ENCODE peak calls at places on chromosomes 16 and 17, in five cellular contexts. I is neuronal stem cell, Z is mesenchymal stem cell, Y is H1, P is trophoblast cell. K is an unnamed sample. For H3K9me3, the result is how much of the 10 kb centered on the place peaks cover.

GRCh38 chr17:42287305-42288077 is 807 bp upstream of the STAT5A start:
- DNase-seq in I (no peak), Z (no peak), Y (no peak), P (no peak), K (peak)

GRCh38 chr16:89430436-89431157 is 59.8 kb downstream of the ANKRD11 start:
- DNase-seq in I (no peak), Z (no peak), Y (no peak), P (no peak), K (no peak)

GRCh38 chr17:35082073-35082657 is 18.7 kb upstream of the RFFL start:
- DNase-seq in I (no peak), Z (peak), Y (no peak), P (peak), K (no peak)

GRCh38 chr17:35056013-35056412 is 7.5 kb downstream of the RFFL start:
- DNase-seq in I (no peak), Z (no peak), Y (no peak), P (no peak), K (peak)

GRCh38 chr16:31477220-31478216 is 5.4 kb upstream of the SLC5A2 start:
- DNase-seq in I (no peak), Z (no peak), Y (peak), P (peak), K (peak)

GRCh38 chr17:58232707-58233156 is 5.7 kb upstream of the LPO start:
- DNase-seq in I (no peak), Z (peak), Y (no peak), P (peak), K (peak)

GRCh38 chr16:88398874-88399178 is 16.1 kb downstream of the ZNF469 start:
- DNase-seq in I (no peak), Z (peak), Y (no peak), P (no peak), K (no peak)

GRCh38 chr16:79099701-79100100 is 500.8 kb downstream of the MAF start:
- DNase-seq in I (no peak), Z (no peak), Y (no peak), P (no peak), K (no peak)

GRCh38 chr17:59827721-59828477 is 64.8 kb downstream of the TUBD1 start:
- DNase-seq in I (no peak), Z (peak), Y (no peak), P (no peak), K (no peak)

GRCh38 chr17:47099451-47099986 is 89.6 kb downstream of the CDC27 start:
- DNase-seq in I (no peak), Z (no peak), Y (no peak), P (peak), K (no peak)

GRCh38 chr17:68047153-68047846 is 11.8 kb downstream of the KPNA2 start:
- DNase-seq in I (no peak), Z (no peak), Y (no peak), P (no peak), K (no peak)

GRCh38 chr17:83052241-83052564 is 27.2 kb upstream of the METRNL start:
- DNase-seq in I (no peak), Z (no peak), Y (no peak), P (no peak), K (no peak)

GRCh38 chr17:83053021-83053778 is 26.2 kb upstream of the METRNL start:
- DNase-seq in I (no peak), Z (peak), Y (peak), P (no peak), K (peak)

GRCh38 chr17:83053779-83054451 is 25.5 kb upstream of the METRNL start:
- DNase-seq in I (no peak), Z (no peak), Y (peak), P (peak), K (no peak)

GRCh38 chr17:83051423-83052240 is 27.8 kb upstream of the METRNL start:
- DNase-seq in I (peak), Z (peak), Y (peak), P (peak), K (peak)

DNA sequence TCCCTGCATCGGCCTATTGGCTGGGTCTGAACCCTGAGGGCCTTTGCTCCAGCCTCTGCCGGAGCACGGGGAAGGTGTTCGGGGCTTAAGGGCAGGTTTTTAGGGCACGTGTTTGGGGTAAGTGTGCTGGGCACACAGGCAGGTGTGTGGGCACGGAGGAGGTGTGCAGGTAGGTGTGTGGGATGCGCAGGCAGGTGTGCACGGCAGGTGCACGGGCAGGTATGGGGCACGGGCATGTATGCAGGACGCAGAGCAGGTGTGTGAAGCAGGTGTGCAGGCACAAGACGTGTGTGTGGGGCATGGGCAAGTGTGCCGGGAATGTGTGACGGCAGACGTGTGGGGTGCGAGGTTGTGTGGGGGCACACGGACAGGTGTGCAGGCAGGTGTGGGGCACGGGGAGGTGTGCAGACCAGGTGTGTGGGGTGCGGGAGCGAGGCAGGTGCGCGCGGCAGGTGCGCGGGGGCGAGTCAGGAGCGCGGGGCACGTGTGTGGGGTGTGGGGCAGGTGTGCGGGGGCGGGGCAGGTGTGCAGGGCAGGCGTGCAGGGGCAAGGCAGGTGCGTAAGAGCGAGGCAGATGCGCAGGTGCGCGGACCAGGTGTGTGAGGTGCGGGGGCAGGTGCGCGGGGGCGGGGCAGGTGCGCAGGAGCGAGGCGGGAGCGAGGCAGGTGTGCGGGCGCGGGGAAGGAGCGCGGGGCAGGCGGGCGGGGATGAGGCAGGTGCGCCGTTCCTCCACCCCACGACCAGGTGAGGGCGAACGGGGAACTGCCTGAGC is 28.6 kb upstream of the METRNL start:
- DNase-seq in I (no peak), Z (no peak), Y (peak), P (no peak), K (peak)
- H4K91ac ChIP-seq in I (peak), Z (peak), Y (peak), P (peak), K (no peak)

GRCh38 chr17:37481001-37481665 is 8.6 kb upstream of the DUSP14 start:
- DNase-seq in I (no peak), Z (no peak), Y (no peak), P (peak), K (no peak)

GRCh38 chr17:37480427-37480826 is 9.3 kb upstream of the DUSP14 start:
- DNase-seq in I (no peak), Z (no peak), Y (no peak), P (no peak), K (no peak)

GRCh38 chr17:37476431-37477130 is 13.1 kb upstream of the DUSP14 start:
- DNase-seq in I (no peak), Z (peak), Y (no peak), P (peak), K (no peak)

GRCh38 chr17:37478187-37478586 is 11.5 kb upstream of the DUSP14 start:
- DNase-seq in I (no peak), Z (peak), Y (no peak), P (peak), K (no peak)

GRCh38 chr17:37479025-37479424 is 10.7 kb upstream of the DUSP14 start:
- DNase-seq in I (no peak), Z (no peak), Y (no peak), P (no peak), K (no peak)
- H2BK12ac ChIP-seq in I (no peak), Z (no peak), Y (no peak), P (no peak), K (no peak)

GRCh38 chr16:60788631-60789030 is 1247.6 kb downstream of the CDH8 start:
- DNase-seq in I (no peak), Z (no peak), Y (no peak), P (no peak), K (peak)

DNA sequence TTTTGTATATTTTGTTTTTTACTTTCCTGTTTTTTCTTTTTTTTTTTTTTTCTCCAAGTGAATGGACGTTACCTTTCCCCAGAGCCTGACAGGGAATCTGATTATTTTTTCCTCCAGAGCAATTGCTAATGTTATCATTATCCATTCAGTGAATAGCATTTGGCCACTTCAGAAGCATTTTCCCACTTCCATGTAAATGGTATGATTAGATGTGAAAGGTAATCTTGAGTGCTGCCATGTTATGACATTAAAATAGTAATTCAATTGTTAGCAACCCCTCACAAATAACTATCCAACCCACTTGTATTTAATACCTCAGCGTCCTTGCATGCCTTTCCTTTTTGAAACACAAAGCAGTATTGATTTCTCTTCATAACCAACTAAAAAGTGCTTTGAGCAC is 1243.8 kb downstream of the CDH8 start:
- DNase-seq in I (no peak), Z (no peak), Y (no peak), P (no peak), K (no peak)
- H3K9me3 ChIP-seq in I (under half), Z (under half), Y (under half), P (under half), K (under half)

GRCh38 chr17:78376161-78376560 is 2.3 kb upstream of the PGS1 start:
- DNase-seq in I (no peak), Z (no peak), Y (no peak), P (no peak), K (no peak)

GRCh38 chr17:78375401-78376079 is 2.9 kb upstream of the PGS1 start:
- DNase-seq in I (no peak), Z (peak), Y (no peak), P (peak), K (no peak)

GRCh38 chr17:78374189-78374588 is 4.3 kb upstream of the PGS1 start:
- DNase-seq in I (no peak), Z (no peak), Y (no peak), P (peak), K (no peak)

GRCh38 chr17:78372811-78373210 is 5.6 kb upstream of the PGS1 start:
- DNase-seq in I (no peak), Z (no peak), Y (no peak), P (peak), K (no peak)

DNA sequence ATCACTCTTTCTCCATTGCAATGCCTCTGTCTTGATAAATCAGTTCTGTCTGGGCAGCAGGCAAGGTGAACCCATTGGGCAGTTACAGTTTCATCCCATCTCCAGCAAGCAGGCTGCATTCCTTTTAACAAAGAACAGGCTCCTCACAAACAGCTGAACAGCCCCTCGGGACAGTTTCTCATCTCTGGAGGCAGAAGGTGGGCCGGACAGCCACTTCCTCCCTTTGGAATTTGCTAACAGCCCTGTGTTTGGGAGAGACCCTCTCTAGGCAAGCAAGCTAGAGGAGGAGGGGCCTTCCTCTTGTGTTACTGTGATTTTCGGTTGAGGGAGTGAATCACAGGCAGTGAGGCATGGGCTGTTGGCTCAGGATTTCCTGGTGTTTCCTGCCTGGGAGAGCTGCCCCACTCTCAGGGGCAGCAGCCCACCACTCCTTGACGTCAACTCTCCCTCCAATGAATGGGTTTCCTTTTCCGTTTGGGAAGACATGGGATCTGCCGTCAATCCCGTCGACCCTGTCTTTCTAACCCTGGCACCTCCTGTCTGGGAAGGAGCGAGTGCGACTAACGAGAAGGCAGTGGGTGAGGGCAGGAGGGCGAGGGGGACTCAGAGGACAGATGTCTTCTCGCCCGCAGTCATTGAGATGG is 3.7 kb upstream of the PGS1 start:
- DNase-seq in I (peak), Z (peak), Y (peak), P (peak), K (peak)
- H4K91ac ChIP-seq in I (peak), Z (peak), Y (peak), P (peak), K (no peak)

DNA sequence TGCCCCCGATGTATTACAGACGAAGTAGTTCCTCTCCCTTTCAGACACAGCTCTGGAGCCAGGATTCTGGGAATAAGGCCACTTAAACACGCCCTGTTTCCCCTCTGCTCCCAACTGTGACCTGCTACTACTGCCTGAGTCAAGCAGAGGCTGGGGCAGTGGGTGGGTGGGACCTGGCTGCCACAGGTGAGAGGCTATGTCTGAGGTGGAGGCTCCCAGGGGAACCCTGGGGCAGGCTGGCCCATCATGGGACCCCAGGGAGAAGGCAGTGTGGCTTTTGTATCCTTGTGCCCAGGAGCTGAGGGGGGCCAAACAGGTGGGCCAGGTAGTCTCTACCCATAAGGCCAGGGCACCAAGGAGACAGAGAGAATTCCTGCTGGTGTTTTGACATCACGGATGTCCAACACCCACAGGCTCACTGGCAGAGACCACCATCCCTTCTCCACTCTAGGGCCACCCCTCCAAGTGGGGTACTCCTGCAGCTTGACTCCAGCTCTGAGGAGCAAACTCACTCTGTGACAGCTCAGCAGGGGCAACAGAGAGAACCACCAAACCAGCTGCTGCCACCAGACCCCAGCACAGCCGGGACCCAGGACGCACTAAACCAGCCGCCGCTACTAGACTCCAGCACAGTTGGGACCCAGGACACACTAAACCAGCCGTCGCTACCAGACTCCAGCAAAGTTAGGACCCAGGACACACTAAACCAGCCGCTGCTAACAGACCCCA is 105.3 kb upstream of the SMURF2 start:
- DNase-seq in I (no peak), Z (no peak), Y (no peak), P (no peak), K (no peak)
- H2BK12ac ChIP-seq in I (no peak), Z (no peak), Y (no peak), P (peak), K (no peak)

DNA sequence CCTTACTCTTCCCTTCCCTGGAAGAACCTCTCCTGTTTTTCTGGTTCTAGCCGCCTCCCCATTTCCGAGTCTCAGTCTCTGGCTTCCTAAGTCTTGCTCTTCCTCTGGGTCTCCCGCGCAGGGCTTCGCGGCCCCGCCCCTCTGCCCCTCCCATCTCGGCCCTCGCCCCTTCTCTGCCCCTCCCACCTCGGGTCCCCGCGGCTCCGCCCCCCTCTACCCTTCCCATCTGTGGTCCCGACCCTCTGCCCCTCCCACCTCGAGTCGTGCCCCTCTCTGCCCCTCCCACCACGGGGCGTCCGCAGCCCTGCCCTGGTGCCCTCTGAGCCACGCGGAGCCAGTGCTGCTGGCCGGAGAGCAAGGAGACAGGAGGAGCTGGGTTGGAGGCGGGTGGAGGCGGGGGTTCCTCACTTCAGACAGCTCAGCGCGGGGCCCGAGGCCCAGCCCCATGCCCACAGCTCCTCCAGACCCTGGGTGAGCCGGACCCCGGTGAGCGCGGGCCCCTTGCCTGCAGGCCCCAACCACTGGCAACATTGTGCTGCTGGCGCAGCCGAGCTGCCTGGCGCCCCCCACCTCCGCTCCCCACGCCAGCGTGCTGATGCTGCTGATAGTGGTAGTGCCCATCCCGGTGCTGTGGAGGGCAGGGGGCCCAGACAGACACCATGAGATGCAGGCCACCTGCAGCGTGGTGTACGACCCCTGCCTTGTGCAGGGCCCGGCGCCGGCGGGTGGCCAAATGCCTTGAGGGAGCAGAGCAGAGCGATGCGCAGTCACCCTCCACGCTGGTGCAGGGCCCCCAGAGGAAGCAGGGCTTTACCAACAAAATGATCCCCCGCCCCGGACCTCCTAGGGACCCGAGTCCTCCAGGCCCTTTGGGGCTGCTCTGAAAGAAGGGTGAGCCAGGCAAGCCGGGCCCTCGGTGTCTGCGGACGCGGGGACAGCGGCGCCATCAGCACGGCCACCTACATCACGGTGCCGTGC is 2115.3 kb downstream of the TP53TG3F start:
- DNase-seq in I (no peak), Z (no peak), Y (no peak), P (no peak), K (no peak)
- H3K9me3 ChIP-seq in I (half or more), Z (under half), Y (half or more), P (half or more), K (half or more)

GRCh38 chr16:84992700-84993075 is 18.6 kb downstream of the ZDHHC7 start:
- DNase-seq in I (no peak), Z (no peak), Y (no peak), P (no peak), K (no peak)
- H4K91ac ChIP-seq in I (no peak), Z (no peak), Y (no peak), P (no peak), K (no peak)

DNA sequence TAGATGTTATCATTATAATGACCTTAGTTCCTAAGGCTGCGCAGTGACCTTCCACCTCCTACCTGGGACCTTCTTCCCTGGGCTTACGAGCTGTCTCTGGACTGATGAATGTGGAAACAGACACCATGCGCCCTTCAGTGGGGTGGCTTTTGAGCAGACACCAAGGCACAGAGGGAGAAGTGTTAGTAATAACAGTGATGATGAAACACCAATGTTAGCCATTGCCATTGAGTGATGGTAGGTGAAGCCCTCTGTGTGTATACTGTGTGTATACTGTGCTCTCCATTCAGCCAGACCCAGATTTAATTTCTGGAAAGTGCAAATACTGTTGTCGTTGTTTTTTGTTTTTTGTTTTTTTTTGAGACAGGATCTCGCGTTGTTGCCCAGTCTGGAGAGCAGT is 44.5 kb downstream of the CLEC16A start:
- DNase-seq in I (no peak), Z (no peak), Y (no peak), P (no peak), K (no peak)
- H2BK12ac ChIP-seq in I (no peak), Z (peak), Y (no peak), P (peak), K (no peak)

GRCh38 chr16:71449020-71449419 is 7.2 kb upstream of the TLE7 start:
- DNase-seq in I (no peak), Z (no peak), Y (no peak), P (no peak), K (no peak)
- H3K9me3 ChIP-seq in I (under half), Z (half or more), Y (half or more), P (under half), K (half or more)

DNA sequence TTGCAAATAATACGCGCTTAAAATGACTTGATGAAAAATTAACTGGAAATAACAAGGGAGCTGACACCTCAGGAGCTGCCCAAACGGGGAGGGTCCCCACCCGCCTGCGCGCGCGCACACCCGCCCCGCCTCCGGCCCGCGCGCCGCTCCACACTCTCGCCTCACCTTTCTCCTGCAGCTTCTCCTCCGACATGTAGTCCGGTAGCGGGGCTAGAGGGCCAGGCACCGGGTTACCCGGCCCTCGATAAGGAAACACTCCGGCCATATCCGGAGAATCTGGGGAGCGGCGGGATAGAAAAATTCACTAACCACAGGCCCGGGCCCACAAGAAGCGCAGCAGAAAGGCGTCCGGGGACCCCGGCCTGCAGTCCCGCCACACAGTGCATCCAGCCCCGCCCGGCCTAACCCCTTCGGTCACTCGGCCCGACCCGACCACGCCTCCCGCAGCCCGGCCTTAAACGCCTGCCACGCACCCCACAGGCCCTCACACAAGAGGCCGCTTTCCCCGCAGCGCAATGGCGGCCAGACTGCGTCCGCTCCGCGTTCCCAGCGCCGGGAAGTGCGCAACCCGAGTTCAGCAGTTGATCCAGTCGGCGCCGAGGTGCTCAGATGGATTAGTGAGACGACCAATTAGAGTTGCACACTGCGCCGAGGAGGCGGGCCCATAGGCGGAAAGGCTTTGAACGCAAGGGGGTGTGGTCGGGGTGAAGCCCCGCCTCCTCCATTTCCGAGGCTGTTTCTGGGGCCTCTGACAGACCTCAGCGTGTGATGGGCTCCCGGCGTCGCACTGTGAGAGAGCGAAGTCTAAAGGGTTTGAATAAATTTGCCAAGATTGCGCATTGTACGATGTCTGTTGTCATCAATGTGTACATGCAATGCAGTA is at the start of gene PRPF8:
- DNase-seq in I (peak), Z (peak), Y (peak), P (peak), K (peak)
- H4K91ac ChIP-seq in I (no peak), Z (peak), Y (no peak), P (peak), K (no peak)